ENCODE peak calls at places on chromosomes 4 and X, in five cellular contexts. A is keratinocyte, Z is lower lobe of right lung, Y is astrocyte, T is PC-9. O is an unnamed sample. For H3K27me3, the result is how much of the 10 kb centered on the place peaks cover.

GRCh38 chrX:150897371-150898319 is 823 bp downstream of the CD99L2 start:
- DNase-seq in Z (peak), Y (peak), T (no peak), A (no peak), O (peak)

GRCh38 chr4:185238261-185238681 is 28.9 kb downstream of the SNX25 start:
- DNase-seq in Z (no peak), A (no peak), Y (peak), T (no peak), O (no peak)

GRCh38 chrX:104270916-104271512 is 16.3 kb upstream of the ESX1 start:
- DNase-seq in Z (no peak), Y (peak), A (peak), T (peak), O (peak)

GRCh38 chr4:1837069-1837468 is 18.9 kb downstream of the LETM1 start:
- DNase-seq in T (no peak), Z (no peak), Y (no peak), A (no peak), O (no peak)

GRCh38 chr4:90007494-90008167 is 113.0 kb downstream of the MMRN1 start:
- DNase-seq in Z (no peak), Y (no peak), T (no peak), A (no peak), O (no peak)

GRCh38 chr4:127783026-127783769 is 1.1 kb downstream of the HSPA4L start:
- DNase-seq in T (peak), Z (peak), Y (peak), A (peak), O (peak)

GRCh38 chr4:25890653-25891485 is 23.2 kb upstream of the SMIM20 start:
- DNase-seq in A (no peak), Y (no peak), Z (no peak), T (no peak), O (no peak)

GRCh38 chr4:13348216-13348615 is 135.9 kb downstream of the RAB28 start:
- DNase-seq in Z (no peak), Y (no peak), A (no peak), T (no peak), O (no peak)

GRCh38 chr4:181225616-181226261 is 1017.5 kb upstream of the TENM3 start:
- DNase-seq in T (no peak), Y (no peak), Z (no peak), A (no peak), O (no peak)

GRCh38 chr4:41882622-41883347 is 52.4 kb upstream of the TMEM33 start:
- DNase-seq in Y (no peak), T (no peak), A (no peak), Z (peak), O (no peak)

GRCh38 chr4:180618396-180618795 is 1624.8 kb upstream of the TENM3 start:
- DNase-seq in Y (peak), T (no peak), Z (no peak), A (no peak), O (no peak)

GRCh38 chrX:153580700-153581386 is 18.1 kb downstream of the CCNQ start:
- DNase-seq in Y (no peak), A (no peak), Z (no peak), T (no peak), O (no peak)
- TF ChIP-seq CTCF in Y (no peak), A (peak), Z (no peak), T (peak), O (no peak)

GRCh38 chr4:38317238-38317637 is 346.8 kb upstream of the KLF3 start:
- DNase-seq in Y (no peak), Z (no peak), A (no peak), T (no peak), O (no peak)
- H3K27me3 ChIP-seq in Y (under half), Z (under half), A (under half), T (under half), O (under half)

DNA sequence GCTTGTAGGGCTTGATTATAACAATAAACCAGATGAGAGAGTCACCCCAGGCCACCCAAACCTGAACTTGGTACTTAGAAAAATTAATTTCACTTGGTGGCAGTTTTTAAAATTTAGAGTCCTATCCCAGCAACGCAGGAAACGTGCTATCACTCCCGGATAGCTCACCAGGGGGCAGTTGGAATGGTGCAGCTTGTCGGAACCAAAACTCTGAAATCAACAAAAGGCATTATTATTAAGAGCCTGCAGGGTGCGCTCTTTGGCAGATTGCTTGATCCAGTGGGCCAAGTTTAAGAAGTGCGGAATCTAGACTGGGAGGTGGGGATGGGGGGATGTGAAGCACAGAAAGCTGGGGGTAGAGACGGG is 2.4 kb downstream of the FRAS1 start:
- DNase-seq in T (peak), Y (peak), A (peak), Z (peak), O (peak)
- TF ChIP-seq CTCF in T (peak), Y (peak), A (peak), Z (peak), O (peak)

DNA sequence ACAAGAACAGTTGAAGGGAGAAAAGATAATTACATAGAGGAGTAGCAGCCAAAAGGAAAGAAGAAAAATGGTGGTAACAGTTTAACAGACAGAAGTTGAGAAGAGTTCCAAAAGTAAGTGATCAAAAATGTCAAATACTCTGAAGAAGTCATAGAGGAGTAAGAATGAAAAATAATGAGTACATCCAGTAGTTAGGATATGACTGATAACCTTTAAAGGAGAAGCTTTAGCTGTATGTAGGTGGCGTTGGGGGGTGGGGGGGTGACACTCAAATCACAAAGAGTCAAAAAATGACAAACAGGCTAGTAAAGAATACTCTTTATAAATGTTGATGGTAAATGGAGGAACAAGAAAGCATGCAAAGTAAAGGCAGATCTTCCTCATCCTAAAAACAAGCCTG is 40.6 kb downstream of the RAB33A start:
- DNase-seq in A (no peak), T (no peak), Z (no peak), Y (no peak), O (no peak)
- H3K27me3 ChIP-seq in A (under half), T (under half), Z (under half), Y (under half), O (under half)

O was measured in adrenal gland.